ENCODE peak calls at places on chromosomes 2 and 18, in six cellular contexts. One of them, this sample, is unnamed.

GRCh38 chr2:26011990-26012856 is 21.7 kb upstream of the RAB10 start:
- DNase-seq in BE2C: peak; percentile 26
- DNase-seq in IMR-90: peak; percentile 81
- DNase-seq in tibial artery: no peak
- DNase-seq in right lobe of liver: peak; percentile 77
- DNase-seq in CD4-positive, alpha-beta T cell: no peak
- DNase-seq in this sample: no peak

GRCh38 chr2:9697904-9698303 is 67.1 kb upstream of the YWHAQ start:
- DNase-seq in BE2C: no peak
- DNase-seq in IMR-90: no peak
- DNase-seq in tibial artery: no peak
- DNase-seq in right lobe of liver: no peak
- DNase-seq in CD4-positive, alpha-beta T cell: no peak
- DNase-seq in this sample: no peak

GRCh38 chr2:19038096-19039015 is 320.1 kb downstream of the OSR1 start:
- DNase-seq in BE2C: no peak
- DNase-seq in IMR-90: peak; percentile 83
- DNase-seq in tibial artery: no peak
- DNase-seq in right lobe of liver: no peak
- DNase-seq in CD4-positive, alpha-beta T cell: no peak
- DNase-seq in this sample: no peak

GRCh38 chr18:56433919-56434318 is 204.5 kb downstream of the TXNL1 start:
- DNase-seq in BE2C: no peak
- DNase-seq in IMR-90: no peak
- DNase-seq in tibial artery: no peak
- DNase-seq in right lobe of liver: no peak
- DNase-seq in CD4-positive, alpha-beta T cell: no peak
- DNase-seq in this sample: no peak

GRCh38 chr2:241223211-241224067 is 35.0 kb downstream of the ANO7 start:
- DNase-seq in BE2C: no peak
- DNase-seq in IMR-90: peak; percentile 15
- DNase-seq in tibial artery: no peak
- DNase-seq in right lobe of liver: peak; percentile 51
- DNase-seq in CD4-positive, alpha-beta T cell: no peak
- DNase-seq in this sample: no peak

GRCh38 chr2:111222204-111222866 is 101.6 kb downstream of the BCL2L11 start:
- DNase-seq in BE2C: no peak
- DNase-seq in IMR-90: no peak
- DNase-seq in tibial artery: no peak
- DNase-seq in right lobe of liver: no peak
- DNase-seq in CD4-positive, alpha-beta T cell: no peak
- DNase-seq in this sample: no peak

GRCh38 chr18:4603955-4604354 is 148.8 kb upstream of the DLGAP1 start:
- DNase-seq in BE2C: no peak
- DNase-seq in IMR-90: no peak
- DNase-seq in tibial artery: no peak
- DNase-seq in right lobe of liver: no peak
- DNase-seq in CD4-positive, alpha-beta T cell: no peak
- DNase-seq in this sample: no peak

GRCh38 chr2:134758632-134759031 is 39.8 kb upstream of the TMEM163 start:
- DNase-seq in BE2C: no peak
- DNase-seq in IMR-90: no peak
- DNase-seq in tibial artery: no peak
- DNase-seq in right lobe of liver: no peak
- DNase-seq in CD4-positive, alpha-beta T cell: no peak
- DNase-seq in this sample: no peak

GRCh38 chr2:203591642-203592041 is 56.5 kb upstream of the RAPH1 start:
- DNase-seq in BE2C: no peak
- DNase-seq in IMR-90: peak; percentile 16
- DNase-seq in tibial artery: no peak
- DNase-seq in right lobe of liver: no peak
- DNase-seq in CD4-positive, alpha-beta T cell: no peak
- DNase-seq in this sample: no peak

GRCh38 chr2:10473121-10473756 is 25.1 kb upstream of the ODC1 start:
- DNase-seq in BE2C: no peak
- DNase-seq in IMR-90: no peak
- DNase-seq in tibial artery: no peak
- DNase-seq in right lobe of liver: no peak
- DNase-seq in CD4-positive, alpha-beta T cell: no peak
- DNase-seq in this sample: no peak

GRCh38 chr2:109264595-109265328 is 135.8 kb downstream of the SH3RF3 start:
- DNase-seq in BE2C: no peak
- DNase-seq in IMR-90: peak; percentile 75
- DNase-seq in tibial artery: peak; percentile 38
- DNase-seq in right lobe of liver: peak; percentile 53
- DNase-seq in CD4-positive, alpha-beta T cell: no peak
- DNase-seq in this sample: no peak

GRCh38 chr2:115115135-115115534 is 672.7 kb downstream of the DPP10 start:
- DNase-seq in BE2C: no peak
- DNase-seq in IMR-90: no peak
- DNase-seq in tibial artery: no peak
- DNase-seq in right lobe of liver: no peak
- DNase-seq in CD4-positive, alpha-beta T cell: no peak
- DNase-seq in this sample: no peak

GRCh38 chr2:16349811-16350210 is 315.8 kb downstream of the CYRIA start:
- DNase-seq in BE2C: peak; percentile 91
- DNase-seq in IMR-90: no peak
- DNase-seq in tibial artery: no peak
- DNase-seq in right lobe of liver: no peak
- DNase-seq in CD4-positive, alpha-beta T cell: no peak
- DNase-seq in this sample: no peak

GRCh38 chr2:188721231-188721630 is 252.9 kb upstream of the COL3A1 start:
- DNase-seq in BE2C: peak; percentile 2
- DNase-seq in IMR-90: peak; percentile 26
- DNase-seq in tibial artery: no peak
- DNase-seq in right lobe of liver: no peak
- DNase-seq in CD4-positive, alpha-beta T cell: no peak
- DNase-seq in this sample: no peak

GRCh38 chr2:239267411-239267941 is 133.3 kb downstream of the HDAC4 start:
- DNase-seq in BE2C: peak; percentile 46
- DNase-seq in IMR-90: peak; percentile 80
- DNase-seq in tibial artery: peak; percentile 82
- DNase-seq in right lobe of liver: peak; percentile 78
- DNase-seq in CD4-positive, alpha-beta T cell: peak; percentile 80
- DNase-seq in this sample: peak; percentile 86

GRCh38 chr2:68741238-68741637 is 6.6 kb downstream of the ARHGAP25 start:
- DNase-seq in BE2C: no peak
- DNase-seq in IMR-90: no peak
- DNase-seq in tibial artery: no peak
- DNase-seq in right lobe of liver: no peak
- DNase-seq in CD4-positive, alpha-beta T cell: no peak
- DNase-seq in this sample: no peak

GRCh38 chr2:86673976-86674670 is 46.0 kb upstream of the RMND5A start:
- DNase-seq in BE2C: no peak
- DNase-seq in IMR-90: no peak
- DNase-seq in tibial artery: no peak
- DNase-seq in right lobe of liver: no peak
- DNase-seq in CD4-positive, alpha-beta T cell: no peak
- DNase-seq in this sample: no peak

GRCh38 chr18:73563345-73563744 is 584.3 kb downstream of the FBXO15 start:
- DNase-seq in BE2C: no peak
- DNase-seq in IMR-90: peak; percentile 77
- DNase-seq in tibial artery: no peak
- DNase-seq in right lobe of liver: no peak
- DNase-seq in CD4-positive, alpha-beta T cell: no peak
- DNase-seq in this sample: no peak

GRCh38 chr18:75854174-75854573 is 426.7 kb upstream of the SMIM21 start:
- DNase-seq in BE2C: peak; percentile 9
- DNase-seq in IMR-90: no peak
- DNase-seq in tibial artery: no peak
- DNase-seq in right lobe of liver: no peak
- DNase-seq in CD4-positive, alpha-beta T cell: no peak
- DNase-seq in this sample: no peak

GRCh38 chr2:48905696-48906095 is 150.2 kb upstream of the LHCGR start:
- DNase-seq in BE2C: no peak
- DNase-seq in IMR-90: no peak
- DNase-seq in tibial artery: peak; percentile 47
- DNase-seq in right lobe of liver: peak; percentile 54
- DNase-seq in CD4-positive, alpha-beta T cell: no peak
- DNase-seq in this sample: no peak

GRCh38 chr2:133171396-133172004 is 396.8 kb downstream of the NCKAP5 start:
- DNase-seq in BE2C: no peak
- DNase-seq in IMR-90: peak; percentile 74
- DNase-seq in tibial artery: no peak
- DNase-seq in right lobe of liver: no peak
- DNase-seq in CD4-positive, alpha-beta T cell: no peak
- DNase-seq in this sample: peak; percentile 22

GRCh38 chr2:168348076-168348475 is 100.7 kb upstream of the STK39 start:
- DNase-seq in BE2C: peak; percentile 63
- DNase-seq in IMR-90: peak; percentile 24
- DNase-seq in tibial artery: no peak
- DNase-seq in right lobe of liver: no peak
- DNase-seq in CD4-positive, alpha-beta T cell: no peak
- DNase-seq in this sample: peak; percentile 32

GRCh38 chr2:239216614-239217273 is 184.1 kb downstream of the HDAC4 start:
- DNase-seq in BE2C: no peak
- DNase-seq in IMR-90: no peak
- DNase-seq in tibial artery: no peak
- DNase-seq in right lobe of liver: no peak
- DNase-seq in CD4-positive, alpha-beta T cell: no peak
- DNase-seq in this sample: peak; percentile 61

GRCh38 chr2:220277445-220277960 is 650.1 kb downstream of the SLC4A3 start:
- DNase-seq in BE2C: no peak
- DNase-seq in IMR-90: peak; percentile 89
- DNase-seq in tibial artery: peak; percentile 70
- DNase-seq in right lobe of liver: peak; percentile 85
- DNase-seq in CD4-positive, alpha-beta T cell: no peak
- DNase-seq in this sample: no peak

GRCh38 chr2:241858206-241859016 is at the start of gene PDCD1:
- DNase-seq in BE2C: peak; percentile 57
- DNase-seq in IMR-90: no peak
- DNase-seq in tibial artery: no peak
- DNase-seq in right lobe of liver: peak; percentile 53
- DNase-seq in CD4-positive, alpha-beta T cell: no peak
- DNase-seq in this sample: peak; percentile 84

GRCh38 chr2:60539177-60539576 is 14.3 kb downstream of the BCL11A start:
- DNase-seq in BE2C: no peak
- DNase-seq in IMR-90: no peak
- DNase-seq in tibial artery: no peak
- DNase-seq in right lobe of liver: no peak
- DNase-seq in CD4-positive, alpha-beta T cell: no peak
- DNase-seq in this sample: no peak

GRCh38 chr2:105455488-105455991 is 56.7 kb upstream of the FHL2 start:
- DNase-seq in BE2C: peak; percentile 43
- DNase-seq in IMR-90: peak; percentile 92
- DNase-seq in tibial artery: peak; percentile 68
- DNase-seq in right lobe of liver: no peak
- DNase-seq in CD4-positive, alpha-beta T cell: no peak
- DNase-seq in this sample: no peak

GRCh38 chr2:226256709-226257401 is 542.8 kb downstream of the IRS1 start:
- DNase-seq in BE2C: no peak
- DNase-seq in IMR-90: peak; percentile 10
- DNase-seq in tibial artery: no peak
- DNase-seq in right lobe of liver: no peak
- DNase-seq in CD4-positive, alpha-beta T cell: no peak
- DNase-seq in this sample: no peak

GRCh38 chr2:232418466-232419244 is 12.0 kb downstream of the ALPG start:
- DNase-seq in BE2C: no peak
- DNase-seq in IMR-90: no peak
- DNase-seq in tibial artery: no peak
- DNase-seq in right lobe of liver: no peak
- DNase-seq in CD4-positive, alpha-beta T cell: no peak
- DNase-seq in this sample: peak; percentile 37

DNA sequence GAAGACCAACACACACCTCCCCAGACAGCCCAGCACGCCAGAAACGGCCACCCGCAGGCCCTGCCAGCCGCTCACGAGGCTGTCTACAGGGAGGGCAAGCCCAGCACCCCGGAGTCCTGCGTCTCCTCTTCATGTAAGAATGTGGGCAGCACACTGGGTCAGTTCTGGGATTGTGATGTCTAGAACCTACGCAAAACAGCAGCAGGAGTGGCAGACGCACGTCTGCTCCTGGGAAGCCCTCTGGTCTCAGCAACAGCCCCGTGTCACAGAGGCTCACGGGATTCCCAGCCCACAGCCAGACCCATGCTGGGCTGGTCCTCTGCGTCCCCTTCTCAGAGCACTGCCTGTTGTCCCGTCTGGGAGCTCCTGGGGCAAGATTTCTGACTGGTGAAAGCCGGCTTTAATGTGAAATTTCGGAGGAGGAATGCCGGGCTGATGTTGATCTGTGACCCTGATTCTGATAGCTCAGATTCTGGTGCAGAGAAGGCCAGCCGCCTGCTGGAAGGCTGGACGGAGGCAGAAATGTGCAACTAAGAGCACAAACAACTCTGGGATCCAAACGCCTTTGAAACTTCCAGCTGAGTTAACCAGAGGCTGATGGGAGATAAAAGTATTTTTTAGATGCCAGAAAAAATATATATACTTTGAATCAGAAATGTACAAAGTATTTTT is 39.6 kb upstream of the B3GNT7 start:
- DNase-seq in BE2C: peak; percentile 58
- DNase-seq in IMR-90: no peak
- DNase-seq in tibial artery: peak; percentile 20
- DNase-seq in right lobe of liver: no peak
- DNase-seq in CD4-positive, alpha-beta T cell: no peak
- DNase-seq in this sample: no peak
- TF ChIP-seq CTCF in BE2C: peak; percentile 18
- TF ChIP-seq CTCF in IMR-90: no peak
- TF ChIP-seq CTCF in tibial artery: no peak
- TF ChIP-seq CTCF in right lobe of liver: no peak
- TF ChIP-seq CTCF in CD4-positive, alpha-beta T cell: no peak
- TF ChIP-seq CTCF in this sample: no peak

GRCh38 chr2:4152051-4152450 is 448.7 kb downstream of the DCDC2C start:
- DNase-seq in BE2C: no peak
- DNase-seq in IMR-90: no peak
- DNase-seq in tibial artery: no peak
- DNase-seq in right lobe of liver: no peak
- DNase-seq in CD4-positive, alpha-beta T cell: no peak
- DNase-seq in this sample: no peak

GRCh38 chr2:4151521-4151920 is 448.1 kb downstream of the DCDC2C start:
- DNase-seq in BE2C: no peak
- DNase-seq in IMR-90: no peak
- DNase-seq in tibial artery: no peak
- DNase-seq in right lobe of liver: no peak
- DNase-seq in CD4-positive, alpha-beta T cell: no peak
- DNase-seq in this sample: no peak
- TF ChIP-seq CTCF in BE2C: no peak
- TF ChIP-seq CTCF in IMR-90: no peak
- TF ChIP-seq CTCF in tibial artery: no peak
- TF ChIP-seq CTCF in right lobe of liver: no peak
- TF ChIP-seq CTCF in CD4-positive, alpha-beta T cell: no peak
- TF ChIP-seq CTCF in this sample: no peak

GRCh38 chr2:56121995-56122394 is 61.8 kb upstream of the CCDC85A start:
- DNase-seq in BE2C: no peak
- DNase-seq in IMR-90: no peak
- DNase-seq in tibial artery: no peak
- DNase-seq in right lobe of liver: no peak
- DNase-seq in CD4-positive, alpha-beta T cell: no peak
- DNase-seq in this sample: no peak
- TF ChIP-seq CTCF in BE2C: no peak
- TF ChIP-seq CTCF in IMR-90: no peak
- TF ChIP-seq CTCF in tibial artery: no peak
- TF ChIP-seq CTCF in right lobe of liver: no peak
- TF ChIP-seq CTCF in CD4-positive, alpha-beta T cell: no peak
- TF ChIP-seq CTCF in this sample: no peak

DNA sequence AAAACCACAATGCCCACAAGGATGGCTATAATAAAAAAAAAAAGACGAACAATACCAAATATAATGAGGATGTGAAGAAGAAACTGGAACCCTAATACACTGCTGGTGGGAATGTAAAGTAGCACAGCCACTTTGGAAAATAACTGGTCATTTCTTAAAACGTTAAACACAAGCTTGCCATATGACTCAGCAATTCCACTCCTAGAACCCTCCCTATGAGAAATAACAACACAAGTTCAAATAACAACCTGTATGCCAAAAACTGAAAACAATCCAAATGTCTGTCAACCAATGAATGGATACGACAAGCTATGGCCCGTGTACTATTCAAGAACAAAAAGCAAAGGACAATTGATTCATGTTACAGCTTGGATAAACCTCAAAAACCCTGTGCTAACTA is 7.0 kb upstream of the ALPK2 start:
- DNase-seq in BE2C: no peak
- DNase-seq in IMR-90: peak; percentile 80
- DNase-seq in tibial artery: no peak
- DNase-seq in right lobe of liver: no peak
- DNase-seq in CD4-positive, alpha-beta T cell: no peak
- DNase-seq in this sample: no peak
- TF ChIP-seq CTCF in BE2C: no peak
- TF ChIP-seq CTCF in IMR-90: peak; percentile 18
- TF ChIP-seq CTCF in tibial artery: no peak
- TF ChIP-seq CTCF in right lobe of liver: no peak
- TF ChIP-seq CTCF in CD4-positive, alpha-beta T cell: no peak
- TF ChIP-seq CTCF in this sample: no peak

This sample was measured in GM13977.